ENCODE peak calls at places on chromosomes 2 and 18, in seven cellular contexts. C is HFF-Myc, I is lower leg skin, O is GM12878, D is colonic mucosa, H is fibroblast of lung, Y is A549. G is an unnamed sample.

GRCh38 chr2:224850081-224850480 is 133.9 kb upstream of the CCDC195 start:
- DNase-seq in C (no peak), I (no peak), O (no peak), D (no peak), H (peak), Y (no peak), G (no peak)

GRCh38 chr2:86193901-86194567 is 1.2 kb downstream of the IMMT start:
- DNase-seq in C (no peak), I (no peak), O (no peak), D (no peak), H (no peak), Y (peak), G (no peak)

GRCh38 chr2:677056-677949 is at the start of gene TMEM18:
- DNase-seq in C (peak), I (peak), O (peak), D (peak), H (peak), Y (peak), G (peak)

GRCh38 chr2:120177011-120177621 is 46.1 kb downstream of the TMEM185B start:
- DNase-seq in C (no peak), I (peak), O (peak), D (peak), H (no peak), Y (no peak), G (no peak)

GRCh38 chr2:43057026-43057741 is 169.2 kb downstream of the ZFP36L2 start:
- DNase-seq in C (no peak), I (no peak), O (no peak), D (no peak), H (no peak), Y (no peak), G (no peak)

GRCh38 chr18:6242004-6242403 is 172.7 kb downstream of the L3MBTL4 start:
- DNase-seq in C (no peak), I (no peak), O (no peak), D (no peak), H (no peak), Y (no peak), G (no peak)

GRCh38 chr2:2333076-2333475 is 2.0 kb upstream of the MYT1L start:
- DNase-seq in C (no peak), I (no peak), O (no peak), D (no peak), H (no peak), Y (peak), G (no peak)

GRCh38 chr2:203909946-203910476 is 26.6 kb upstream of the ICOS start:
- DNase-seq in C (no peak), I (no peak), O (no peak), D (no peak), H (peak), Y (no peak), G (no peak)

GRCh38 chr2:74059137-74059775 is 74.5 kb downstream of the TET3 start:
- DNase-seq in C (no peak), I (no peak), O (no peak), D (no peak), H (no peak), Y (no peak), G (no peak)

GRCh38 chr18:950026-950631 is 45.5 kb downstream of the ADCYAP1 start:
- DNase-seq in C (no peak), I (no peak), O (no peak), D (no peak), H (no peak), Y (no peak), G (no peak)

GRCh38 chr2:41934323-41935003 is 113.4 kb upstream of the PKDCC start:
- DNase-seq in C (no peak), I (no peak), O (no peak), D (no peak), H (peak), Y (peak), G (peak)

GRCh38 chr2:1736997-1737480 is 7.3 kb downstream of the PXDN start:
- DNase-seq in C (no peak), I (no peak), O (no peak), D (peak), H (peak), Y (no peak), G (no peak)

GRCh38 chr2:56940054-56940453 is 756.3 kb downstream of the CCDC85A start:
- DNase-seq in C (no peak), I (no peak), O (no peak), D (no peak), H (no peak), Y (no peak), G (no peak)
- H3K4me3 ChIP-seq in C (no peak), I (no peak), O (no peak), D (no peak), H (no peak), Y (no peak), G (no peak)

DNA sequence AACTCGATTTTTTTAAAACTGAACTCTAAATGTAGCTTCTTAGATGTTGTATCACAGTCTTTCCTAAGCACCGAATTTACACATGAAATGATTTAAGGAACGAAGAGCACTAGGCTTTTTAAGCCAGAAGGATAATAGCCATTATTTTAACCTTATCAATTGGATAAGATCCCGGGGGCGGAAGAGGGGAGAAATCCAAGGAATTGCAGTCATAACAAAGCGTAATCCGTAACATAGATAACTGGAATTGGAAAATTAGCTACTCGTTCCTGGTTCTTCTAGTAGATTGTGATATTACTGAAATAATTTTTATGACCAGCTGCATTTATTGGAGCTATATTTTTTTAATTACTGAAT is 988 bp upstream of the KANSL1L start:
- DNase-seq in C (no peak), I (no peak), O (no peak), D (no peak), H (no peak), Y (no peak), G (no peak)
- H3K4me3 ChIP-seq in C (peak), I (no peak), O (peak), D (peak), H (peak), Y (peak), G (peak)

DNA sequence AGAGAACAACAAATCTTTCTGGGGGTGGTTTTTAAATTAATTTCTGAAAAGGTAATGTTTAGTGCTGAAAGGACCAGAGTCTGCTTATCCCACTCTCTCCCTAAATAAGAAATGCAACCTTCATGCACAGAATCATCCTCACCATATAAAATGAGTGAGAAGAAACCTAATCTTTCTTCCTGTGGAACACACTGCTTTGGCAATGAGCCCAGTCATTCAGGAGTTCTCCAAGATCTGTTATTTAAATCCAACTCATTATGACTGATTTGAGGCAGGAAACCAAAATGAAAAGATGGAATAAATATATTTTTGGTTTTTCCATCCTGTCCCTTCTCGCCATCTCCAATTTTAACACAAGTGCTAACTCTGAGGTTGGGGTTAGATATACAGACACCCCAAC is 228.3 kb downstream of the SRBD1 start:
- DNase-seq in C (peak), I (no peak), O (no peak), D (no peak), H (peak), Y (no peak), G (peak)
- H3K4me3 ChIP-seq in C (no peak), I (no peak), O (no peak), D (no peak), H (no peak), Y (no peak), G (no peak)

DNA sequence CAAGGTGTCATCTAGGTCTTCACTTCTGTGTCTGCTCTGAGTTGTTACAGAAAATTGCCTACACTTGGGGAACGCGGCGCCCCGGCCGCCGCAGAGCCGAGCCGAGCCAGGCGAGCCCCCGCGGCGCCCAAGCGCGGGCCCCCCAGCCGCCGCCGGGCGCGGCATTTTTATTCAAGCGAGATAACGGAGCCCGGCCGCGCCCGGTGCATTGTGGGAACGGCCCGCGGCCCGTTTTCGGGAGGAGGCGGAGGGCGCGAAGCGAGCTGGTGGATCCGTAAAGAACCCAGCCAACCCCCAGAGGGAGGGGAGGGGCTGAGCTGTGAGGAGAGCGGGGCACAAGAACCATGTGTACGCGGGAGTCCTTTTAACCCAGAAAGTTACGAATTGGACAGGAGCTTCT is 191.8 kb downstream of the FTCDNL1 start:
- DNase-seq in C (no peak), I (no peak), O (no peak), D (peak), H (peak), Y (no peak), G (no peak)
- H3K4me3 ChIP-seq in C (peak), I (no peak), O (no peak), D (peak), H (peak), Y (no peak), G (peak)

GRCh38 chr18:39453882-39454281 is 1888.3 kb upstream of the CELF4 start:
- DNase-seq in C (no peak), I (no peak), O (no peak), D (no peak), H (peak), Y (no peak), G (peak)
- H3K4me3 ChIP-seq in C (no peak), I (no peak), O (no peak), D (no peak), H (peak), Y (no peak), G (peak)

DNA sequence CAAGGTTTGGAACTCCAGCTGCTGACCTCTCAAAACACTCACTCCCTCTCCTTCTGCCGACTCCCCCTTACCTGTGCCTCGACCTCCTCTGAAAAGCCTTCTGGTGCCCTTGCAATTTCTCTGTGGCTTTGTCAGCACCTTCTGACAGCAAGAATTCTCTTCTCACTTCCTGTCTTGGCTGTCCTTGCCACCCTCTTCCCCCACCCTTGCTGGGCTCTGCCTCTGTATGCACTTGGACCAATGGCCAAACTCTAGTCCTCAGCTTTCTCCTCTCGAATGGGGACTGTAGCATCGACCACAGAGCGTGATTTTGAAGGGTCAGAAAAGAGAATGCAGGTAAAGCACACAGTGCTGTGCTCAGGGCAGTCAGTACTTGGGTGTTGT is 99.0 kb downstream of the HS1BP3 start:
- DNase-seq in C (no peak), I (no peak), O (no peak), D (no peak), H (no peak), Y (no peak), G (no peak)
- H3K4me3 ChIP-seq in C (no peak), I (no peak), O (no peak), D (no peak), H (no peak), Y (no peak), G (no peak)

DNA sequence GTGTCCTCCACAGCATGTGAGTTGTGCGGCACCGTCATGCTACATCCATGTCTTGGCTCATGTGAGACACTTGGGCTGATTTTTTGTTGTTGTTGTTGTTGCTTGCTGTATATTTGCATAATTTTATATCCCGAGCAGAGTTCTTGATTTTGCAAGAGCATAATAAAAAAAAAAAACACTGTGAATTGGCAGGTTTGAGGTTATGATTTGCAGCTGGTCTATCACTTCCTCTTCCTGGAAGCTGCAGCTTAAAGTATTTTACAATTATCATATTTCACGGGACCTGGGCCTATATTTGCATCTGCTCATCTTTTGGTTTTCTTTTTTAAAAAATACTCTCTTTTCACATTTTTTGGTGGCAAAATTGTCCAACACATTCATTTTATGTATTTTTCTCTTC is 142.2 kb upstream of the NRP2 start:
- DNase-seq in C (no peak), I (no peak), O (no peak), D (no peak), H (no peak), Y (no peak), G (no peak)
- H3K4me3 ChIP-seq in C (no peak), I (no peak), O (no peak), D (no peak), H (no peak), Y (no peak), G (no peak)

DNA sequence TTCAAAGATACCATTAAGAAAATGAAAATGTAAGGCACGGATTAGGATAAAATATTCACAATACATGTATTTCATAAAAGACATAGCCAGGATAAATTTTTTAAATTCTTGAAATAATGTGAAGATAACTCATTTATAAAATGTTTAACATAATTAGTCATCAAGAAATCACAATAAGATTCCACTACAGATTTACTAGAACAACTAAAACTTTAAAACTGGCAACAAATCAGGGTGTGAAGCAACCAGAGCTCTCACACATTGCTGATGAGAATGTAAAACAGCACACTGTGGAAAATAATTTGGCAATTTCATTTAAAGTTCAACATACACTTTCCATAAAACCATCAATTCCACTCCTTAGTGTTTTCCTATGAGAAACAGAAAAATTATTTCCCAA is 89.6 kb upstream of the UBE2E3 start:
- DNase-seq in C (no peak), I (no peak), O (no peak), D (no peak), H (peak), Y (no peak), G (no peak)
- H3K4me3 ChIP-seq in C (no peak), I (no peak), O (no peak), D (no peak), H (no peak), Y (no peak), G (no peak)

G was measured in astrocyte of the cerebellum.